ENCODE peak calls at places on chromosomes 12 and 14, in four cellular contexts. One of them, this sample, is unnamed.

GRCh38 chr14:35576260-35576659 is 42.3 kb downstream of the INSM2 start:
- DNase-seq in left cardiac atrium: no peak
- DNase-seq in caudate nucleus: no peak
- DNase-seq in HepG2: peak; percentile 82
- DNase-seq in this sample: no peak

GRCh38 chr14:24630872-24631477 is 3.0 kb downstream of the GZMB start:
- DNase-seq in left cardiac atrium: no peak
- DNase-seq in caudate nucleus: no peak
- DNase-seq in HepG2: peak; percentile 46
- DNase-seq in this sample: no peak

GRCh38 chr12:2629051-2629450 is 165.7 kb upstream of the FKBP4 start:
- DNase-seq in left cardiac atrium: no peak
- DNase-seq in caudate nucleus: no peak
- DNase-seq in HepG2: no peak
- DNase-seq in this sample: no peak

GRCh38 chr14:85071447-85071846 is 458.5 kb upstream of the FLRT2 start:
- DNase-seq in left cardiac atrium: no peak
- DNase-seq in caudate nucleus: no peak
- DNase-seq in HepG2: no peak
- DNase-seq in this sample: no peak

GRCh38 chr12:108446766-108447165 is 68.3 kb upstream of the FICD start:
- DNase-seq in left cardiac atrium: peak; percentile 26
- DNase-seq in caudate nucleus: no peak
- DNase-seq in HepG2: no peak
- DNase-seq in this sample: no peak

GRCh38 chr14:65167072-65167645 is 64.8 kb upstream of the MAX start:
- DNase-seq in left cardiac atrium: no peak
- DNase-seq in caudate nucleus: no peak
- DNase-seq in HepG2: no peak
- DNase-seq in this sample: no peak

GRCh38 chr14:106039400-106039799 is 513.0 kb downstream of the TMEM121 start:
- DNase-seq in left cardiac atrium: peak; percentile 19
- DNase-seq in caudate nucleus: no peak
- DNase-seq in HepG2: no peak
- DNase-seq in this sample: no peak

GRCh38 chr14:99075771-99076370 is 196.1 kb downstream of the BCL11B start:
- DNase-seq in left cardiac atrium: no peak
- DNase-seq in caudate nucleus: no peak
- DNase-seq in HepG2: no peak
- DNase-seq in this sample: no peak

GRCh38 chr14:81471062-81471461 is 62.6 kb downstream of the SEL1L start:
- DNase-seq in left cardiac atrium: no peak
- DNase-seq in caudate nucleus: no peak
- DNase-seq in HepG2: no peak
- DNase-seq in this sample: no peak

GRCh38 chr12:6280053-6280469 is 30.4 kb upstream of the PLEKHG6 start:
- DNase-seq in left cardiac atrium: peak; percentile 67
- DNase-seq in caudate nucleus: no peak
- DNase-seq in HepG2: peak; percentile 93
- DNase-seq in this sample: no peak

GRCh38 chr12:45670339-45671065 is 59.0 kb upstream of the ARID2 start:
- DNase-seq in left cardiac atrium: no peak
- DNase-seq in caudate nucleus: no peak
- DNase-seq in HepG2: no peak
- DNase-seq in this sample: no peak

GRCh38 chr12:100427078-100427477 is 46.6 kb upstream of the NR1H4 start:
- DNase-seq in left cardiac atrium: no peak
- DNase-seq in caudate nucleus: no peak
- DNase-seq in HepG2: peak; percentile 44
- DNase-seq in this sample: no peak

GRCh38 chr14:72583316-72584272 is 310.3 kb downstream of the DPF3 start:
- DNase-seq in left cardiac atrium: no peak
- DNase-seq in caudate nucleus: peak; percentile 50
- DNase-seq in HepG2: no peak
- DNase-seq in this sample: no peak

GRCh38 chr14:69665596-69665995 is 54.2 kb downstream of the SUSD6 start:
- DNase-seq in left cardiac atrium: no peak
- DNase-seq in caudate nucleus: no peak
- DNase-seq in HepG2: no peak
- DNase-seq in this sample: no peak

GRCh38 chr14:48670939-48671338 is 915.2 kb downstream of the RPS29 start:
- DNase-seq in left cardiac atrium: no peak
- DNase-seq in caudate nucleus: no peak
- DNase-seq in HepG2: no peak
- DNase-seq in this sample: no peak

GRCh38 chr12:82527165-82527780 is 159.4 kb upstream of the TMTC2 start:
- DNase-seq in left cardiac atrium: no peak
- DNase-seq in caudate nucleus: peak; percentile 43
- DNase-seq in HepG2: peak; percentile 46
- DNase-seq in this sample: no peak

This sample was measured in cortex of kidney.